ENCODE peak calls at places on chromosomes 5 and 9, in five cellular contexts. I is WTC11, Z is HEK293T, E is K562, R is HepG2. F is an unnamed sample.

GRCh38 chr9:81535542-81536241 is 153.7 kb downstream of the TLE1 start:
- DNase-seq in I (no peak), Z (no peak), E (no peak), R (peak), F (no peak)

GRCh38 chr9:1087120-1087881 is 37.1 kb downstream of the DMRT2 start:
- DNase-seq in I (no peak), Z (no peak), E (no peak), R (no peak), F (no peak)

GRCh38 chr5:101942321-101942882 is 353.7 kb downstream of the SLCO4C1 start:
- DNase-seq in I (peak), Z (peak), E (no peak), R (peak), F (peak)

GRCh38 chr5:76325326-76325725 is 77.8 kb upstream of the IQGAP2 start:
- DNase-seq in I (no peak), Z (no peak), E (no peak), R (no peak), F (no peak)

GRCh38 chr5:73160239-73160671 is 12.7 kb upstream of the TMEM174 start:
- DNase-seq in I (no peak), Z (no peak), E (no peak), R (no peak), F (no peak)

GRCh38 chr5:5979362-5979760 is 399.0 kb downstream of the MED10 start:
- DNase-seq in I (peak), Z (no peak), E (no peak), R (no peak), F (no peak)

GRCh38 chr9:135877776-135878527 is 29.4 kb downstream of the CAMSAP1 start:
- DNase-seq in I (no peak), Z (no peak), E (no peak), R (no peak), F (no peak)

GRCh38 chr9:104494808-104495207 is 9.3 kb upstream of the OR13F1 start:
- DNase-seq in I (no peak), Z (peak), E (no peak), R (no peak), F (no peak)

GRCh38 chr5:137201876-137202275 is 297.2 kb downstream of the SPOCK1 start:
- DNase-seq in I (no peak), Z (no peak), E (no peak), R (no peak), F (no peak)

GRCh38 chr5:131436081-131436480 is 172.2 kb downstream of the CDC42SE2 start:
- DNase-seq in I (no peak), Z (no peak), E (no peak), R (no peak), F (no peak)

GRCh38 chr5:132364319-132364718 is 5.2 kb upstream of the SLC22A5 start:
- DNase-seq in I (no peak), Z (no peak), E (no peak), R (no peak), F (no peak)

GRCh38 chr5:135723451-135723850 is 111.0 kb upstream of the SLC25A48 start:
- DNase-seq in I (no peak), Z (no peak), E (no peak), R (no peak), F (no peak)

GRCh38 chr5:67435007-67435406 is 238.4 kb upstream of the CD180 start:
- DNase-seq in I (no peak), Z (no peak), E (no peak), R (no peak), F (no peak)

GRCh38 chr5:153959134-153959957 is 79.4 kb downstream of the FAM114A2 start:
- DNase-seq in I (peak), Z (no peak), E (no peak), R (no peak), F (no peak)

GRCh38 chr9:137757139-137757538 is 120.4 kb upstream of the CACNA1B start:
- DNase-seq in I (no peak), Z (no peak), E (no peak), R (no peak), F (no peak)

GRCh38 chr5:16889203-16889971 is 46.7 kb downstream of the MYO10 start:
- DNase-seq in I (no peak), Z (peak), E (no peak), R (no peak), F (no peak)

GRCh38 chr5:32450952-32451351 is 6.4 kb upstream of the ZFR start:
- DNase-seq in I (no peak), Z (no peak), E (peak), R (peak), F (peak)

GRCh38 chr5:37665272-37665671 is 174.6 kb downstream of the GDNF start:
- DNase-seq in I (no peak), Z (no peak), E (no peak), R (no peak), F (no peak)

GRCh38 chr5:170546257-170546656 is 42.4 kb downstream of the KCNIP1 start:
- DNase-seq in I (no peak), Z (no peak), E (no peak), R (no peak), F (no peak)

GRCh38 chr5:38551020-38552017 is 5.1 kb downstream of the LIFR start:
- DNase-seq in I (no peak), Z (peak), E (peak), R (peak), F (peak)

GRCh38 chr5:127312131-127312530 is 21.5 kb downstream of the MEGF10 start:
- DNase-seq in I (no peak), Z (no peak), E (no peak), R (no peak), F (no peak)

GRCh38 chr9:137439158-137439714 is 1.9 kb downstream of the ENTPD8 start:
- DNase-seq in I (no peak), Z (no peak), E (no peak), R (no peak), F (no peak)

GRCh38 chr9:122360891-122361290 is 9.9 kb upstream of the PTGS1 start:
- DNase-seq in I (no peak), Z (no peak), E (no peak), R (no peak), F (no peak)

GRCh38 chr9:134634667-134635230 is 6.9 kb upstream of the COL5A1 start:
- DNase-seq in I (peak), Z (no peak), E (no peak), R (no peak), F (no peak)

GRCh38 chr9:126985870-126986498 is 71.4 kb downstream of the RALGPS1 start:
- DNase-seq in I (no peak), Z (no peak), E (no peak), R (peak), F (peak)
- TF ChIP-seq SP1 in I (no peak), Z (no peak), E (no peak), R (no peak), F (peak)

DNA sequence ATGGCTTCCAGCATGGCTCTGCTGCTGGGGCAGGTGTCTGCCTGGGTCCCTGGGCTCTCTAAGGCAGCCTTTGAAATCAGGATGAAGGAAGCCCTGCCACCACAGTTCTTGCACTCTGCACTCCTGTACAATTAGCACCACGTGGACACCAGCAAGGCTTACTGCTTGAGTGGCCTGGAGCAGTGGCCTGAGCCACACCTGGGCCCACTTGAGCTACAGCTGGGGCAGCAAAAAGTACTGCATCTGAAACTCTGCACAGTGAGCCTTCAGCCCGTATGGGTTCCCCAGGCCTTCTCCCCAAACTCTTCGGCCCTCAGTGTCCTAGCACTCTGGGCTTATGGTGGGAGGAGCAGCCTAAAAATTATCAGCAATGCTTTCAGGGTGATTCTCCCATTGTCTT is 8.0 kb upstream of the INIP start:
- DNase-seq in I (no peak), Z (no peak), E (no peak), R (no peak), F (no peak)
- TF ChIP-seq SP1 in I (no peak), Z (no peak), E (no peak), R (no peak), F (no peak)

DNA sequence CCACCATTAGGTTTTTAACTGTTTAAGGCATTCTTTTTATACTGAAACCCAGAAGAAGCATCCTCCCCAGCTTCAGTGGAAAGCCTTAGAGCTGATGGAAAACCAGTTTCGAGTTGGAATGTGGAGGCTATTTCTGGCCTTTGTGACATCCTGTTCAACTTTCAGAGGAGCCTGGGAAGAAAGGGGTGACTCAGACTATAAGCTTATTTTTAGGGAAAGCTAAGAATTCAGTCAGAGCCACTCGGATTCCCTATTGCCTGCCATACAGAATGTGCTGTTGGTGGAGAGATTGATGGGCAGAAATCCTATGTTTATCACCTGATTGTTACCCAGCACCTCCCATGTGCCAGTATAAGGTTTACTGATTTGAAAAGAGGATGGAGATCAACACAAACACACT is 19.8 kb downstream of the PALM2AKAP2 start:
- DNase-seq in I (no peak), Z (no peak), E (no peak), R (no peak), F (no peak)
- TF ChIP-seq SP1 in I (no peak), Z (no peak), E (no peak), R (no peak), F (no peak)

DNA sequence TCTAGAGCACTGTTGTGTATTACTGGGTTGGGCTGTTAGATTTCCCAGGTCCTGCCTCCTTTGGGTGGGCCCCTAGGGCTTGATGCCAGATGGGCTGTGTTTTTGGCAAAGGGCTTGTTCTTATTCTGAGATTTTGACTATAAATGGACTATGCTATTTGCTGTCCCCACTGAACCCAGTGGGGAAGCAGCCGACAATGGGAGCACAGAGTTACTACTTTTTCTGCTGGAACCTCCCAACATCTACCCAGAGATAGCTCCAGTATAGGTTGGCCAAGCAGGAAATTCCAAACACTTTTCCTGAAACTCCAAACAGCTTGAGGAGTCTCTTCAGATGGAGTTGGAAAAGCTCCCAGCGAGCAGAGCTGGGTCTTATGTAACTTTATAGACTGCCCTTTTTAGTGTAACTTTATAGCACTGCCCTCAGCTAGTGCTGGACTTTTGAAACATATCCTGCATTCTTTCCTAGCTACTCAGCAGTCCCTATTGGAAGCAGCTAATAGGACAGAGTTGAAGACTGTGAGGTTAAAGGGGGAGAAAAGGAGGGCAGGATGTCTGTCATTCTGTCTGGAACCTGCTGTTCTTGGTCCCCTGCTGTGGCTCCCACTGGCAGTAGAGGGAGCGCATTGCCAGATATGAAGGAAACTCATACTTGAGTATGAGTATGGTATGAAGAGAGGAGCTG is 21.0 kb downstream of the RUSC2 start:
- DNase-seq in I (no peak), Z (no peak), E (no peak), R (peak), F (peak)
- TF ChIP-seq SP1 in I (no peak), Z (no peak), E (no peak), R (no peak), F (peak)

DNA sequence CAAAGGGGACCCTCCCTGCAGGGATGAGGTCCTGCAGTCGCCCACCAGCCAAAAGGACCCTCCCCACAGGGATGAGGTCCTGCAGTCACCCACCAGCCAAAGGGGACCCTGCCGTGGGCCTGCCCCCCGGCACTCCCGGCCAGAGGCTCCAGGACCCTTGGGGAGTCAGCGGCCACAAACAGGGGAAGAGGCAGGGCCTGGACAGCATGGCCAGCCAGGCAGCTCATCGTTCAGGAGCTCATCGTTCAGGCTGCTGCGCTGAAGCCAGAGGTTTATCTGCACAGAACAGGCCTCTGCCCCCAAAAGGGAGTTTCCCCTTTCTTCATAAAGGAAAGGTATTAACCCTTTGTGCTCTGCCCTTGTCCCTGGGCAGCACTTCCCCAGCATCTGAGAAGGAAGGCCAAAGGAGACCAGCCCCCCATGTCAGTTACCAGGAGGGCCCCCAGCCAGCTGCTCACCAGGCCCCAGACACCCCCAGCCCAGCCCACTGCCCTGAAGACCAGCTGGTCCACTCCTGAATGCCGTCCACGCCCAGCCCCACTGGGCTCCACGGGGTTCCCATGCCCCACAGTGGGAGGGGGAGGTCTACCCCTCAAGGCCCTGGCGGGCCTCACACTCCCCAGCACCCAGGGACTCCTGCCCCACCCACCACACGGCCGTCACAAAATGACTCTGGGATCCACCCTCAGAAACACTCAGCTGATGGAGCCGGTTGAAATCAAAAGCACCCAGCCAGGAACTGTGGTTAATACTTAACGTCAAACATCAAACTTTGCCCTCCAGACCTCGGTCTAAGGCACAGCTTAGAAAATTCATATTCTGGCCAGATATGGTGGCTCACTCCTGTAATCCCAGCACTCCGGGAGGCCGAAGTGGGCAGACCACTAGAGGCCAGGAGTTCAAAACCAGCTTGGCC is 6.3 kb downstream of the SLC12A7 start:
- DNase-seq in I (no peak), Z (no peak), E (peak), R (peak), F (no peak)
- TF ChIP-seq SP1 in I (no peak), Z (no peak), E (peak), R (no peak), F (no peak)

GRCh38 chr5:171749365-171749764 is 36.3 kb upstream of the SMIM23 start:
- DNase-seq in I (no peak), Z (no peak), E (no peak), R (no peak), F (no peak)

GRCh38 chr5:171745602-171746001 is 40.0 kb upstream of the SMIM23 start:
- DNase-seq in I (no peak), Z (no peak), E (no peak), R (no peak), F (no peak)

GRCh38 chr5:171748720-171749119 is 36.9 kb upstream of the SMIM23 start:
- DNase-seq in I (no peak), Z (no peak), E (no peak), R (no peak), F (no peak)

GRCh38 chr5:171747061-171747859 is 38.4 kb upstream of the SMIM23 start:
- DNase-seq in I (no peak), Z (no peak), E (no peak), R (no peak), F (no peak)

GRCh38 chr5:171750316-171750788 is 35.3 kb upstream of the SMIM23 start:
- DNase-seq in I (peak), Z (peak), E (no peak), R (peak), F (peak)
- TF ChIP-seq SP1 in I (no peak), Z (no peak), E (no peak), R (no peak), F (no peak)

GRCh38 chr9:110703669-110704068 is 35.1 kb downstream of the MUSK start:
- DNase-seq in I (no peak), Z (no peak), E (no peak), R (no peak), F (no peak)

GRCh38 chr9:110700953-110701352 is 32.4 kb downstream of the MUSK start:
- DNase-seq in I (no peak), Z (no peak), E (no peak), R (no peak), F (no peak)
- TF ChIP-seq SP1 in I (no peak), Z (no peak), E (no peak), R (no peak), F (no peak)

F was measured in HCT116.